ENCODE peak calls at places on chromosomes 16 and 17, in eight cellular contexts. G is ovary; R is heart left ventricle; D is left lung; C is psoas muscle; Q is colonic mucosa; M is CD8-positive, alpha-beta T cell; Y is effector memory CD4-positive, alpha-beta T cell. E is an unnamed sample.

GRCh38 chr16:30570621-30571443 is 682 bp downstream of the ZNF688 start:
- DNase-seq in G (peak; percentile 53), R (no peak), D (no peak), C (peak; percentile 33), Q (no peak), M (no peak), Y (no peak), E (peak; percentile 81)

GRCh38 chr16:14399397-14400284 is 230.4 kb downstream of the PARN start:
- DNase-seq in G (peak; percentile 25), R (peak; percentile 65), D (no peak), C (peak; percentile 79), Q (no peak), M (no peak), Y (no peak), E (no peak)

GRCh38 chr16:75093598-75094540 is 22.7 kb downstream of the LDHD start:
- DNase-seq in G (no peak), R (no peak), D (no peak), C (no peak), Q (no peak), M (no peak), Y (no peak), E (no peak)

GRCh38 chr17:15954222-15954621 is 9.3 kb downstream of the ADORA2B start:
- DNase-seq in G (no peak), R (no peak), D (no peak), C (no peak), Q (no peak), M (no peak), Y (no peak), E (no peak)

GRCh38 chr16:47888142-47888541 is 267.7 kb downstream of the ABCC12 start:
- DNase-seq in G (no peak), R (no peak), D (no peak), C (no peak), Q (no peak), M (no peak), Y (no peak), E (no peak)

GRCh38 chr17:35088911-35089845 is 25.7 kb upstream of the RFFL start:
- DNase-seq in G (peak; percentile 82), R (peak; percentile 86), D (peak; percentile 88), C (peak; percentile 91), Q (peak; percentile 91), M (peak; percentile 93), Y (peak; percentile 88), E (peak; percentile 96)

GRCh38 chr16:23435500-23435899 is 17.5 kb downstream of the COG7 start:
- DNase-seq in G (no peak), R (peak; percentile 21), D (peak; percentile 61), C (peak; percentile 52), Q (peak; percentile 72), M (peak; percentile 44), Y (peak; percentile 13), E (peak; percentile 80)

GRCh38 chr16:4550587-4550986 is 5.6 kb upstream of the C16orf96 start:
- DNase-seq in G (no peak), R (no peak), D (no peak), C (no peak), Q (no peak), M (no peak), Y (no peak), E (no peak)

GRCh38 chr16:69514366-69514765 is 51.4 kb upstream of the NFAT5 start:
- DNase-seq in G (no peak), R (no peak), D (no peak), C (no peak), Q (no peak), M (no peak), Y (no peak), E (no peak)

GRCh38 chr16:8583199-8583598 is 7.1 kb downstream of the TMEM114 start:
- DNase-seq in G (no peak), R (no peak), D (no peak), C (no peak), Q (no peak), M (no peak), Y (no peak), E (no peak)

GRCh38 chr17:41773190-41773588 is 13.3 kb downstream of the JUP start:
- DNase-seq in G (peak; percentile 70), R (peak; percentile 92), D (peak; percentile 78), C (peak; percentile 55), Q (peak; percentile 94), M (no peak), Y (no peak), E (peak; percentile 76)

GRCh38 chr16:80158766-80159165 is 382.0 kb upstream of the DYNLRB2 start:
- DNase-seq in G (no peak), R (no peak), D (no peak), C (no peak), Q (no peak), M (no peak), Y (no peak), E (no peak)

GRCh38 chr17:14269473-14269872 is 31.4 kb upstream of the HS3ST3B1 start:
- DNase-seq in G (no peak), R (no peak), D (no peak), C (no peak), Q (no peak), M (no peak), Y (no peak), E (no peak)

GRCh38 chr17:29166507-29166887 is 13.7 kb downstream of the MYO18A start:
- DNase-seq in G (no peak), R (no peak), D (no peak), C (no peak), Q (no peak), M (no peak), Y (no peak), E (no peak)

GRCh38 chr16:66751135-66751991 is at the start of gene DYNC1LI2:
- DNase-seq in G (peak; percentile 77), R (peak; percentile 86), D (peak; percentile 83), C (peak; percentile 86), Q (peak; percentile 78), M (peak; percentile 73), Y (peak; percentile 53), E (peak; percentile 98)

GRCh38 chr16:66399031-66399430 is 28.1 kb upstream of the BEAN1 start:
- DNase-seq in G (no peak), R (no peak), D (no peak), C (no peak), Q (no peak), M (no peak), Y (no peak), E (no peak)

GRCh38 chr16:53789159-53789558 is 85.2 kb downstream of the FTO start:
- DNase-seq in G (no peak), R (no peak), D (no peak), C (no peak), Q (no peak), M (no peak), Y (no peak), E (no peak)

GRCh38 chr16:12258806-12259205 is 282.3 kb downstream of the SNX29 start:
- DNase-seq in G (no peak), R (no peak), D (no peak), C (no peak), Q (no peak), M (no peak), Y (no peak), E (no peak)
- H3K4me3 ChIP-seq in G (no peak overlapping the region), R (no peak overlapping the region), D (no peak overlapping the region), C (no peak overlapping the region), Q (no peak overlapping the region), M (no peak overlapping the region), Y (no peak overlapping the region), E (no peak overlapping the region)

GRCh38 chr16:175145-175949 is 1.1 kb upstream of the HBA1 start:
- DNase-seq in G (no peak), R (no peak), D (no peak), C (no peak), Q (no peak), M (no peak), Y (no peak), E (peak; percentile 52)
- H3K27me3 ChIP-seq in G (peaks cover 2% of the 10 kb centered on the region), R (peaks cover 70% of the 10 kb centered on the region), D (peaks cover 59% of the 10 kb centered on the region), C (peaks cover 69% of the 10 kb centered on the region), Q (peaks cover 56% of the 10 kb centered on the region), M (peaks cover 23% of the 10 kb centered on the region), Y (peaks cover 45% of the 10 kb centered on the region), E (peaks cover 78% of the 10 kb centered on the region)

GRCh38 chr17:21024024-21024423 is 18.8 kb downstream of the USP22 start:
- DNase-seq in G (no peak), R (no peak), D (no peak), C (no peak), Q (no peak), M (no peak), Y (no peak), E (peak; percentile 2)
- H3K36me3 ChIP-seq in G (no peaks in the 10 kb centered on the region), R (peaks cover 92% of the 10 kb centered on the region), D (peaks cover 94% of the 10 kb centered on the region), C (peaks cover 4% of the 10 kb centered on the region), Q (peaks cover 19% of the 10 kb centered on the region), M (peaks cover 55% of the 10 kb centered on the region), Y (peaks cover 57% of the 10 kb centered on the region), E (peaks cover 69% of the 10 kb centered on the region)

GRCh38 chr17:49001671-49002070 is 4.5 kb downstream of the IGF2BP1 start:
- DNase-seq in G (no peak), R (no peak), D (no peak), C (no peak), Q (no peak), M (no peak), Y (no peak), E (no peak)
- H3K4me3 ChIP-seq in G (no peak overlapping the region), R (no peak overlapping the region), D (no peak overlapping the region), C (no peak overlapping the region), Q (no peak overlapping the region), M (no peak overlapping the region), Y (no peak overlapping the region), E (peak overlapping the region; percentile 20)

DNA sequence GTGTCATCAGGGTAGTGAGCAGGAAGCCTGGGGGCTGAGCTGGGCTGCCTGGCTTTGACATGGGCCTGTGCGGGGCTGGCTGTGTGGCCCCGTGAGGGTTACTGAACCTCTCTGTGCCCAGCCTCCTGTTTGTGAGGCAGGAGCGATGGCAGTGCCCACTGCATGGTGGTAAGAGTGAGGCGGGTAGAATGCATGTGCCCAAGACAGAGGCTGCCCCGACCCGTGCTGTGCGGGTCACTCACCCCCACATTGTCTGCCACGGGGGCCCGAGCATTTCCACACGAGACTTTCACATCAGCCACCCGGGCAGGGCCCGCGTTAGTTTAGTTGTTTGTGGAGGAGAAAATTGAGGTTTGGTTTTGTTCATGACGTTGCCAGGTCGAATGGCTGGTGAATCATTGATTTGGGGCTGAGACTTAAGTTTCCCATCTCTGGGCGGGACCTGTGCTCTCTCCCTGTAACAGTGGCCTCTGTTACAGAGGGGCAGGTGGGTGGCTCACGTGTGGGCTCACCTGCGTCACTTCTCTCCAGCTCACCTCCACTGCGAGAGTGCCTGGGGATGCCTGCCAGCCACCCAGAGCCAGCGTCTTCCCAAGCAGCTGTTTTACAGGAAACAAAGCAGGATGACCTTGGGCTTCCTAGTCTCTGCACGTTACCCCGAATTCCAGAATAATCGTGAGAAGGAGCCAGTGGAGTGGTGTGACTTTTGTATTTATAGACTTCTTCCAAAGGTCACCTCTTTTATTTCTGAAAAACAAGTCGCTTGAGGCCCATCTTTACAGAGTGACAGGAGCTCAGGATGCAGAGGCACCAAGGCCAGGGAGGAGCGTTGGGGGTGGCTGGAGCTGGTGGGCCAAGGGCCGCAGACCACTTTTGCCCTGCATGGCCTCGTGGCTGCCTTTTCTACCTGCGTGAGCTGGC is 150.6 kb downstream of the RPTOR start:
- DNase-seq in G (peak; percentile 53), R (no peak), D (no peak), C (no peak), Q (no peak), M (no peak), Y (no peak), E (no peak)
- H3K27me3 ChIP-seq in G (no peaks in the 10 kb centered on the region), R (no peaks in the 10 kb centered on the region), D (no peaks in the 10 kb centered on the region), C (no peaks in the 10 kb centered on the region), Q (no peaks in the 10 kb centered on the region), M (no peaks in the 10 kb centered on the region), Y (no peaks in the 10 kb centered on the region), E (no peaks in the 10 kb centered on the region)